ENCODE peak calls at places on chromosomes 3 and 15, in seven cellular contexts. I is activated gamma-delta T cell treated with anti-CD3 and anti-CD28 coated beads, Interleukin-2, amount 50 U/mL, for 16 hours; S is effector memory CD4-positive, alpha-beta T cell; U is Kasumi-1; Q is HuH-7; X is AG09309; L is ovary. G is an unnamed sample.

GRCh38 chr3:101913173-101913572 is 63.9 kb downstream of the NFKBIZ start:
- DNase-seq in Q (no peak), U (no peak), I (no peak), S (no peak), L (no peak), X (no peak), G (no peak)

GRCh38 chr15:50318697-50319096 is 36.3 kb downstream of the GABPB1 start:
- DNase-seq in S (no peak), U (no peak), L (no peak), Q (no peak), X (no peak), I (no peak), G (no peak)

GRCh38 chr3:114718071-114718896 is 424.5 kb downstream of the TIGIT start:
- DNase-seq in Q (no peak), I (no peak), L (no peak), U (no peak), S (no peak), X (no peak), G (no peak)

GRCh38 chr15:65033659-65034269 is 4.3 kb upstream of the MTFMT start:
- DNase-seq in Q (peak; percentile 58), S (no peak), U (peak; percentile 93), L (no peak), I (no peak), X (no peak), G (no peak)

GRCh38 chr15:46034755-46035154 is 399.9 kb downstream of the SQOR start:
- DNase-seq in I (no peak), L (no peak), Q (no peak), X (no peak), U (no peak), S (no peak), G (no peak)

GRCh38 chr3:37905987-37906674 is 44.5 kb downstream of the CTDSPL start:
- DNase-seq in X (peak; percentile 45), I (no peak), Q (no peak), S (no peak), L (no peak), U (peak; percentile 84), G (no peak)

GRCh38 chr3:177463863-177464262 is 266.6 kb upstream of the TBL1XR1 start:
- DNase-seq in U (no peak), X (no peak), Q (no peak), I (no peak), S (no peak), L (no peak), G (no peak)

GRCh38 chr15:73940061-73940981 is 14.1 kb downstream of the LOXL1 start:
- DNase-seq in X (no peak), I (no peak), S (no peak), L (peak; percentile 28), U (no peak), Q (no peak), G (no peak)

GRCh38 chr3:102162251-102162650 is 272.6 kb upstream of the ZPLD1 start:
- DNase-seq in X (no peak), L (no peak), S (no peak), U (no peak), Q (no peak), I (no peak), G (no peak)

GRCh38 chr15:79540551-79540950 is 108.4 kb downstream of the MINAR1 start:
- DNase-seq in I (no peak), Q (peak; percentile 36), X (no peak), U (peak; percentile 1), S (no peak), L (no peak), G (no peak)

GRCh38 chr15:80437492-80437891 is 33.3 kb downstream of the ARNT2 start:
- DNase-seq in Q (no peak), L (no peak), U (no peak), X (no peak), I (no peak), S (no peak), G (no peak)

GRCh38 chr15:90386221-90386620 is 1.8 kb upstream of the IQGAP1 start:
- DNase-seq in S (no peak), U (no peak), X (no peak), Q (no peak), I (no peak), L (no peak), G (no peak)

GRCh38 chr3:24562874-24563273 is 68.2 kb upstream of the THRB start:
- DNase-seq in I (no peak), U (no peak), L (no peak), S (no peak), Q (no peak), X (no peak), G (no peak)

GRCh38 chr15:42150246-42150970 is 6.0 kb downstream of the PLA2G4F start:
- DNase-seq in L (no peak), S (no peak), U (no peak), X (no peak), Q (no peak), I (no peak), G (no peak)

GRCh38 chr3:14766428-14767244 is 52.1 kb upstream of the FGD5 start:
- DNase-seq in U (no peak), Q (no peak), X (no peak), I (no peak), L (no peak), S (no peak), G (no peak)

GRCh38 chr3:10449436-10449835 is 56.0 kb downstream of the ATP2B2 start:
- DNase-seq in S (no peak), L (no peak), Q (no peak), X (no peak), I (no peak), U (no peak), G (no peak)

GRCh38 chr3:160477750-160478149 is 28.2 kb upstream of the TRIM59 start:
- DNase-seq in L (no peak), Q (no peak), U (no peak), X (no peak), S (no peak), I (no peak), G (no peak)

GRCh38 chr3:32384938-32385337 is 6.7 kb upstream of the CMTM7 start:
- DNase-seq in U (peak; percentile 32), X (no peak), Q (no peak), L (no peak), I (no peak), S (no peak), G (no peak)

GRCh38 chr3:18302517-18302916 is 122.6 kb downstream of the SATB1 start:
- DNase-seq in X (peak; percentile 80), I (no peak), S (no peak), U (no peak), Q (peak; percentile 12), L (no peak), G (no peak)

GRCh38 chr3:44033123-44033522 is 208.6 kb upstream of the TOPAZ1 start:
- DNase-seq in S (no peak), X (no peak), I (no peak), L (no peak), U (no peak), Q (no peak), G (no peak)

GRCh38 chr3:97228966-97229365 is 414.6 kb downstream of the EPHA6 start:
- DNase-seq in X (no peak), Q (no peak), S (no peak), U (no peak), I (no peak), L (no peak), G (peak; percentile 60)

GRCh38 chr15:68584704-68585573 is 6.1 kb downstream of the CORO2B start:
- DNase-seq in X (no peak), I (no peak), Q (no peak), S (no peak), U (no peak), L (peak; percentile 28), G (no peak)

GRCh38 chr3:78604328-78604727 is 1163.5 kb downstream of the ROBO1 start:
- DNase-seq in U (no peak), L (no peak), I (no peak), S (no peak), X (peak; percentile 40), Q (no peak), G (no peak)

GRCh38 chr3:18419232-18419631 is 5.9 kb downstream of the SATB1 start:
- DNase-seq in I (no peak), U (no peak), Q (no peak), L (no peak), X (no peak), S (no peak), G (no peak)

GRCh38 chr3:105553851-105554250 is 187.1 kb downstream of the ALCAM start:
- DNase-seq in I (no peak), L (no peak), U (no peak), X (no peak), Q (no peak), S (no peak), G (no peak)

GRCh38 chr3:62723636-62724217 is 151.5 kb downstream of the CADPS start:
- DNase-seq in S (no peak), I (no peak), U (no peak), Q (no peak), X (no peak), L (no peak), G (no peak)

GRCh38 chr3:151949706-151950105 is 76.3 kb downstream of the SUCNR1 start:
- DNase-seq in S (no peak), I (no peak), Q (no peak), X (no peak), L (no peak), U (no peak), G (no peak)